ENCODE peak calls at places on chromosomes 7 and 10, in six cellular contexts. One of them, this sample, is unnamed.

GRCh38 chr7:69624842-69625637 is 26.8 kb downstream of the AUTS2 start:
- DNase-seq in epithelial cell of esophagus: no peak
- DNase-seq in activated gamma-delta T cell: no peak
- DNase-seq in iPS-NIHi11: peak
- DNase-seq in stimulated activated CD4-positive, alpha-beta T cell treated with anti-CD3 and anti-CD28 coated beads, Interleukin-4, amount 100 ng/mL, for 4 hours: no peak
- DNase-seq in upper lobe of right lung: no peak
- DNase-seq in this sample: no peak

GRCh38 chr10:73944356-73945100 is 33.6 kb downstream of the PLAU start:
- DNase-seq in epithelial cell of esophagus: no peak
- DNase-seq in activated gamma-delta T cell: no peak
- DNase-seq in iPS-NIHi11: no peak
- DNase-seq in stimulated activated CD4-positive, alpha-beta T cell treated with anti-CD3 and anti-CD28 coated beads, Interleukin-4, amount 100 ng/mL, for 4 hours: no peak
- DNase-seq in upper lobe of right lung: no peak
- DNase-seq in this sample: no peak

GRCh38 chr10:7652121-7652520 is 14.6 kb downstream of the ITIH5 start:
- DNase-seq in epithelial cell of esophagus: no peak
- DNase-seq in activated gamma-delta T cell: no peak
- DNase-seq in iPS-NIHi11: no peak
- DNase-seq in stimulated activated CD4-positive, alpha-beta T cell treated with anti-CD3 and anti-CD28 coated beads, Interleukin-4, amount 100 ng/mL, for 4 hours: no peak
- DNase-seq in upper lobe of right lung: no peak
- DNase-seq in this sample: no peak

GRCh38 chr7:65250216-65250615 is 123.4 kb upstream of the ZNF92 start:
- DNase-seq in epithelial cell of esophagus: no peak
- DNase-seq in activated gamma-delta T cell: no peak
- DNase-seq in iPS-NIHi11: no peak
- DNase-seq in stimulated activated CD4-positive, alpha-beta T cell treated with anti-CD3 and anti-CD28 coated beads, Interleukin-4, amount 100 ng/mL, for 4 hours: no peak
- DNase-seq in upper lobe of right lung: no peak
- DNase-seq in this sample: no peak

GRCh38 chr10:24299587-24300258 is 90.8 kb downstream of the KIAA1217 start:
- DNase-seq in epithelial cell of esophagus: peak
- DNase-seq in activated gamma-delta T cell: no peak
- DNase-seq in iPS-NIHi11: no peak
- DNase-seq in stimulated activated CD4-positive, alpha-beta T cell treated with anti-CD3 and anti-CD28 coated beads, Interleukin-4, amount 100 ng/mL, for 4 hours: no peak
- DNase-seq in upper lobe of right lung: no peak
- DNase-seq in this sample: no peak

GRCh38 chr7:100556541-100556940 is 17.2 kb downstream of the SAP25 start:
- DNase-seq in epithelial cell of esophagus: no peak
- DNase-seq in activated gamma-delta T cell: no peak
- DNase-seq in iPS-NIHi11: no peak
- DNase-seq in stimulated activated CD4-positive, alpha-beta T cell treated with anti-CD3 and anti-CD28 coated beads, Interleukin-4, amount 100 ng/mL, for 4 hours: no peak
- DNase-seq in upper lobe of right lung: no peak
- DNase-seq in this sample: no peak

GRCh38 chr10:105063796-105064195 is 422.7 kb downstream of the SORCS3 start:
- DNase-seq in epithelial cell of esophagus: peak
- DNase-seq in activated gamma-delta T cell: no peak
- DNase-seq in iPS-NIHi11: peak
- DNase-seq in stimulated activated CD4-positive, alpha-beta T cell treated with anti-CD3 and anti-CD28 coated beads, Interleukin-4, amount 100 ng/mL, for 4 hours: no peak
- DNase-seq in upper lobe of right lung: no peak
- DNase-seq in this sample: no peak

GRCh38 chr10:125689955-125690569 is 7.1 kb upstream of the TEX36 start:
- DNase-seq in epithelial cell of esophagus: no peak
- DNase-seq in activated gamma-delta T cell: no peak
- DNase-seq in iPS-NIHi11: no peak
- DNase-seq in stimulated activated CD4-positive, alpha-beta T cell treated with anti-CD3 and anti-CD28 coated beads, Interleukin-4, amount 100 ng/mL, for 4 hours: no peak
- DNase-seq in upper lobe of right lung: no peak
- DNase-seq in this sample: no peak

GRCh38 chr7:134941947-134942346 is 44.4 kb upstream of the AGBL3 start:
- DNase-seq in epithelial cell of esophagus: no peak
- DNase-seq in activated gamma-delta T cell: no peak
- DNase-seq in iPS-NIHi11: no peak
- DNase-seq in stimulated activated CD4-positive, alpha-beta T cell treated with anti-CD3 and anti-CD28 coated beads, Interleukin-4, amount 100 ng/mL, for 4 hours: no peak
- DNase-seq in upper lobe of right lung: peak
- DNase-seq in this sample: no peak

GRCh38 chr10:1939016-1939415 is 201.7 kb upstream of the ADARB2 start:
- DNase-seq in epithelial cell of esophagus: no peak
- DNase-seq in activated gamma-delta T cell: no peak
- DNase-seq in iPS-NIHi11: no peak
- DNase-seq in stimulated activated CD4-positive, alpha-beta T cell treated with anti-CD3 and anti-CD28 coated beads, Interleukin-4, amount 100 ng/mL, for 4 hours: peak
- DNase-seq in upper lobe of right lung: no peak
- DNase-seq in this sample: no peak

This sample was measured in COLO829.